ENCODE peak calls at places on chromosomes 12 and 14, in five cellular contexts. J, B, X, M and A are unnamed samples.

GRCh38 chr14:76550534-76550933 is 174.6 kb downstream of the ESRRB start:
- DNase-seq in B (no peak), J (no peak), X (no peak), M (peak; percentile 31), A (no peak)

GRCh38 chr14:79134346-79134745 is 964.2 kb downstream of the NRXN3 start:
- DNase-seq in B (no peak), J (no peak), X (no peak), M (no peak), A (no peak)

GRCh38 chr12:50862316-50862715 is 19.6 kb downstream of the TMPRSS12 start:
- DNase-seq in J (no peak), M (no peak), B (no peak), X (peak; percentile 44), A (peak; percentile 54)

GRCh38 chr14:77260199-77260598 is 10.8 kb downstream of the NGB start:
- DNase-seq in B (no peak), X (no peak), M (no peak), J (no peak), A (no peak)

GRCh38 chr12:49865782-49866135 is 22.9 kb upstream of the BCDIN3D start:
- DNase-seq in X (no peak), J (no peak), M (no peak), B (no peak), A (no peak)

GRCh38 chr14:96053600-96054381 is 14.6 kb downstream of the C14orf132 start:
- DNase-seq in X (no peak), B (no peak), J (no peak), M (no peak), A (peak; percentile 91)

GRCh38 chr14:68269136-68269535 is 449.6 kb downstream of the RAD51B start:
- DNase-seq in X (no peak), J (no peak), M (no peak), B (no peak), A (no peak)

GRCh38 chr14:53209370-53209769 is 56.2 kb upstream of the DDHD1 start:
- DNase-seq in X (no peak), B (no peak), M (no peak), J (no peak), A (no peak)

GRCh38 chr12:50052964-50053363 is 4.4 kb upstream of the ASIC1 start:
- DNase-seq in M (no peak), J (no peak), B (no peak), X (no peak), A (no peak)

GRCh38 chr12:50302686-50303085 is 19.4 kb upstream of the LIMA1 start:
- DNase-seq in J (no peak), X (no peak), M (no peak), B (no peak), A (peak; percentile 47)

GRCh38 chr14:63501429-63501828 is 41.7 kb downstream of the PPP2R5E start:
- DNase-seq in M (no peak), B (no peak), X (no peak), J (no peak), A (no peak)

GRCh38 chr14:31026395-31027096 is 367 bp upstream of the STRN3 start:
- DNase-seq in X (peak; percentile 87), B (peak; percentile 97), J (peak; percentile 97), M (peak; percentile 92), A (peak; percentile 72)
- TF ChIP-seq POLR2A in X (no peak), B (peak; percentile 32), J (peak; percentile 21), M (peak; percentile 22), A (peak; percentile 50)

GRCh38 chr12:10720974-10721565 is 2.1 kb downstream of the YBX3 start:
- DNase-seq in J (no peak), X (no peak), B (no peak), M (no peak), A (no peak)

GRCh38 chr12:10718279-10718821 is 4.8 kb downstream of the YBX3 start:
- DNase-seq in J (no peak), B (no peak), M (no peak), X (no peak), A (no peak)

GRCh38 chr12:10721654-10722501 is 1.2 kb downstream of the YBX3 start:
- DNase-seq in J (peak; percentile 81), M (peak; percentile 81), X (peak; percentile 78), B (peak; percentile 95), A (peak; percentile 68)

GRCh38 chr12:10717410-10717809 is 5.7 kb downstream of the YBX3 start:
- DNase-seq in J (no peak), X (no peak), B (no peak), M (no peak), A (no peak)

DNA sequence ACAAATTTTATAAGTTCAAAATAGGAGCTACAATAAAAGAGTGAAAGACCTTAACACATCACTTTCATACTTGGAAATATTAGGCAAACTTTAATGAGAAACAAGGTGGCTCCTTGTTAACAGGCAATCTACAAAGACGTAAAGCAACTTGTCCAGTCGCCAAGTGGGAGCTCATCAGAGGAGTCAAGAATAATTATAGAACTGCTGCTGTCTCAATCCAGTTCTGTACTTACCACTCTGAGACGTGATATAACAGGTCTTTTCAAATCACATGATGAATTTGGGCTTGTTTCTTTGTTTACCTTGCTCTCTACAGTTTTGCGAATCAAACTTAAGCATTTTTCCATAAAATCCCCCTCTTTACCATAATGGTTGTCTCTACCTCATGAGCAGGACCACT is 3.6 kb downstream of the YBX3 start:
- DNase-seq in M (no peak), X (no peak), J (no peak), B (no peak), A (no peak)
- TF ChIP-seq POLR2A in M (no peak), X (no peak), J (no peak), B (no peak), A (no peak)

GRCh38 chr14:60091550-60092511 is at the start of gene PCNX4:
- DNase-seq in J (peak; percentile 97), X (peak; percentile 86), M (peak; percentile 98), B (peak; percentile 96), A (peak; percentile 48)
- TF ChIP-seq POLR2A in J (peak; percentile 93), X (peak; percentile 95), M (peak; percentile 92), B (peak; percentile 79), A (peak; percentile 88)

GRCh38 chr12:110249716-110250225 is 31.3 kb upstream of the ATP2A2 start:
- DNase-seq in J (peak; percentile 45), M (no peak), B (no peak), X (no peak), A (no peak)
- TF ChIP-seq POLR2A in J (no peak), M (no peak), B (no peak), X (peak; percentile 21), A (no peak)

GRCh38 chr14:94481468-94482131 is 5.6 kb upstream of the SERPINA9 start:
- DNase-seq in B (no peak), M (no peak), J (no peak), X (no peak), A (peak; percentile 38)
- TF ChIP-seq POLR2A in B (no peak), M (no peak), J (no peak), X (no peak), A (no peak)

GRCh38 chr12:52942914-52943207 is 6.1 kb upstream of the KRT18 start:
- DNase-seq in B (no peak), J (no peak), M (no peak), X (no peak), A (no peak)

GRCh38 chr12:52944683-52945388 is 4.1 kb upstream of the KRT18 start:
- DNase-seq in X (no peak), M (no peak), B (no peak), J (no peak), A (no peak)

GRCh38 chr12:52945389-52946232 is 3.3 kb upstream of the KRT18 start:
- DNase-seq in B (no peak), J (peak; percentile 62), M (no peak), X (no peak), A (no peak)

GRCh38 chr12:52946334-52946733 is 2.6 kb upstream of the KRT18 start:
- DNase-seq in X (no peak), J (no peak), B (no peak), M (no peak), A (no peak)

GRCh38 chr12:52942056-52942913 is 6.6 kb upstream of the KRT18 start:
- DNase-seq in J (peak; percentile 77), X (no peak), B (no peak), M (no peak), A (no peak)
- TF ChIP-seq POLR2A in J (no peak), X (no peak), B (no peak), M (no peak), A (no peak)

GRCh38 chr12:95790912-95791849 is 617 bp upstream of the NTN4 start:
- DNase-seq in B (peak; percentile 56), X (peak; percentile 62), M (no peak), J (no peak), A (no peak)

GRCh38 chr12:95788637-95789036 is 1.9 kb downstream of the NTN4 start:
- DNase-seq in X (no peak), B (no peak), J (no peak), M (no peak), A (no peak)

GRCh38 chr12:95789126-95790024 is 1.2 kb downstream of the NTN4 start:
- DNase-seq in J (peak; percentile 51), B (peak; percentile 61), X (peak; percentile 50), M (no peak), A (no peak)

GRCh38 chr12:95787274-95787814 is 3.2 kb downstream of the NTN4 start:
- DNase-seq in M (no peak), X (no peak), B (no peak), J (no peak), A (no peak)

GRCh38 chr12:95790025-95790911 is at the start of gene NTN4:
- DNase-seq in M (no peak), J (peak; percentile 69), B (peak; percentile 67), X (peak; percentile 33), A (no peak)
- TF ChIP-seq POLR2A in M (no peak), J (no peak), B (peak; percentile 16), X (peak; percentile 35), A (peak; percentile 39)